ENCODE peak calls at places on chromosome 1, in ten cellular contexts. One of them, this sample, is unnamed.

GRCh38 chr1:9902060-9902452 is 8.0 kb downstream of the CTNNBIP1 start:
- DNase-seq in mammary epithelial cell: no peak
- DNase-seq in WERI-Rb-1: no peak
- DNase-seq in AG04450: no peak
- DNase-seq in GM13976: no peak
- DNase-seq in mesothelial cell of epicardium: no peak
- DNase-seq in activated CD8-positive, alpha-beta T cell treated with anti-CD3 and anti-CD28 coated beads for 36 hours: no peak
- DNase-seq in endothelial cell: no peak
- DNase-seq in GM12864: no peak
- DNase-seq in IMR-90: no peak
- DNase-seq in this sample: no peak

GRCh38 chr1:15344800-15345710 is 64.6 kb upstream of the EFHD2 start:
- DNase-seq in endothelial cell: no peak
- DNase-seq in WERI-Rb-1: no peak
- DNase-seq in activated CD8-positive, alpha-beta T cell treated with anti-CD3 and anti-CD28 coated beads for 36 hours: no peak
- DNase-seq in GM12864: no peak
- DNase-seq in mesothelial cell of epicardium: no peak
- DNase-seq in GM13976: no peak
- DNase-seq in IMR-90: no peak
- DNase-seq in AG04450: no peak
- DNase-seq in mammary epithelial cell: no peak
- DNase-seq in this sample: no peak

GRCh38 chr1:22831729-22832413 is 121.2 kb downstream of the EPHB2 start:
- DNase-seq in mesothelial cell of epicardium: no peak
- DNase-seq in GM12864: no peak
- DNase-seq in IMR-90: peak; percentile 93
- DNase-seq in activated CD8-positive, alpha-beta T cell treated with anti-CD3 and anti-CD28 coated beads for 36 hours: peak; percentile 26
- DNase-seq in endothelial cell: no peak
- DNase-seq in WERI-Rb-1: no peak
- DNase-seq in GM13976: no peak
- DNase-seq in mammary epithelial cell: peak; percentile 98
- DNase-seq in AG04450: peak; percentile 48
- DNase-seq in this sample: no peak

GRCh38 chr1:32728413-32729077 is 26.0 kb upstream of the SYNC start:
- DNase-seq in activated CD8-positive, alpha-beta T cell treated with anti-CD3 and anti-CD28 coated beads for 36 hours: no peak
- DNase-seq in mammary epithelial cell: no peak
- DNase-seq in endothelial cell: no peak
- DNase-seq in mesothelial cell of epicardium: no peak
- DNase-seq in GM12864: no peak
- DNase-seq in GM13976: no peak
- DNase-seq in WERI-Rb-1: no peak
- DNase-seq in AG04450: no peak
- DNase-seq in IMR-90: peak; percentile 0
- DNase-seq in this sample: no peak

GRCh38 chr1:66300280-66300973 is 233.5 kb upstream of the SGIP1 start:
- DNase-seq in mesothelial cell of epicardium: no peak
- DNase-seq in WERI-Rb-1: no peak
- DNase-seq in mammary epithelial cell: no peak
- DNase-seq in AG04450: no peak
- DNase-seq in endothelial cell: no peak
- DNase-seq in GM12864: no peak
- DNase-seq in GM13976: no peak
- DNase-seq in IMR-90: no peak
- DNase-seq in activated CD8-positive, alpha-beta T cell treated with anti-CD3 and anti-CD28 coated beads for 36 hours: no peak
- DNase-seq in this sample: no peak

GRCh38 chr1:77824694-77825355 is 45.4 kb downstream of the MIGA1 start:
- DNase-seq in mesothelial cell of epicardium: no peak
- DNase-seq in mammary epithelial cell: peak; percentile 31
- DNase-seq in AG04450: no peak
- DNase-seq in WERI-Rb-1: no peak
- DNase-seq in GM12864: no peak
- DNase-seq in IMR-90: no peak
- DNase-seq in GM13976: no peak
- DNase-seq in endothelial cell: no peak
- DNase-seq in activated CD8-positive, alpha-beta T cell treated with anti-CD3 and anti-CD28 coated beads for 36 hours: no peak
- DNase-seq in this sample: no peak

GRCh38 chr1:29431138-29431537 is 194.8 kb downstream of the PTPRU start:
- DNase-seq in mammary epithelial cell: no peak
- DNase-seq in IMR-90: no peak
- DNase-seq in GM12864: no peak
- DNase-seq in mesothelial cell of epicardium: no peak
- DNase-seq in activated CD8-positive, alpha-beta T cell treated with anti-CD3 and anti-CD28 coated beads for 36 hours: no peak
- DNase-seq in AG04450: no peak
- DNase-seq in GM13976: no peak
- DNase-seq in endothelial cell: no peak
- DNase-seq in WERI-Rb-1: no peak
- DNase-seq in this sample: no peak

GRCh38 chr1:56374026-56374974 is 205.1 kb downstream of the PLPP3 start:
- DNase-seq in mesothelial cell of epicardium: no peak
- DNase-seq in GM12864: no peak
- DNase-seq in GM13976: no peak
- DNase-seq in activated CD8-positive, alpha-beta T cell treated with anti-CD3 and anti-CD28 coated beads for 36 hours: no peak
- DNase-seq in endothelial cell: no peak
- DNase-seq in IMR-90: peak; percentile 45
- DNase-seq in AG04450: no peak
- DNase-seq in mammary epithelial cell: no peak
- DNase-seq in WERI-Rb-1: peak; percentile 34
- DNase-seq in this sample: no peak

GRCh38 chr1:78760858-78761257 is 111.2 kb downstream of the IFI44 start:
- DNase-seq in GM13976: no peak
- DNase-seq in endothelial cell: no peak
- DNase-seq in mesothelial cell of epicardium: no peak
- DNase-seq in AG04450: no peak
- DNase-seq in activated CD8-positive, alpha-beta T cell treated with anti-CD3 and anti-CD28 coated beads for 36 hours: no peak
- DNase-seq in mammary epithelial cell: no peak
- DNase-seq in WERI-Rb-1: no peak
- DNase-seq in GM12864: no peak
- DNase-seq in IMR-90: peak; percentile 36
- DNase-seq in this sample: no peak

GRCh38 chr1:162984699-162985098 is 84.5 kb upstream of the RGS4 start:
- DNase-seq in mesothelial cell of epicardium: no peak
- DNase-seq in AG04450: no peak
- DNase-seq in mammary epithelial cell: peak; percentile 23
- DNase-seq in endothelial cell: no peak
- DNase-seq in activated CD8-positive, alpha-beta T cell treated with anti-CD3 and anti-CD28 coated beads for 36 hours: no peak
- DNase-seq in WERI-Rb-1: no peak
- DNase-seq in IMR-90: peak; percentile 94
- DNase-seq in GM13976: no peak
- DNase-seq in GM12864: no peak
- DNase-seq in this sample: no peak

GRCh38 chr1:59418361-59418760 is 121.5 kb downstream of the FGGY start:
- DNase-seq in GM12864: no peak
- DNase-seq in mesothelial cell of epicardium: no peak
- DNase-seq in IMR-90: peak; percentile 55
- DNase-seq in endothelial cell: no peak
- DNase-seq in WERI-Rb-1: no peak
- DNase-seq in AG04450: peak; percentile 10
- DNase-seq in activated CD8-positive, alpha-beta T cell treated with anti-CD3 and anti-CD28 coated beads for 36 hours: no peak
- DNase-seq in mammary epithelial cell: no peak
- DNase-seq in GM13976: no peak
- DNase-seq in this sample: no peak

GRCh38 chr1:215055281-215055935 is 27.1 kb upstream of the KCNK2 start:
- DNase-seq in activated CD8-positive, alpha-beta T cell treated with anti-CD3 and anti-CD28 coated beads for 36 hours: no peak
- DNase-seq in endothelial cell: no peak
- DNase-seq in WERI-Rb-1: no peak
- DNase-seq in IMR-90: peak; percentile 16
- DNase-seq in mammary epithelial cell: no peak
- DNase-seq in AG04450: no peak
- DNase-seq in GM13976: no peak
- DNase-seq in mesothelial cell of epicardium: no peak
- DNase-seq in GM12864: no peak
- DNase-seq in this sample: no peak

GRCh38 chr1:207981976-207982375 is 71.1 kb upstream of the CD34 start:
- DNase-seq in GM12864: no peak
- DNase-seq in mammary epithelial cell: no peak
- DNase-seq in IMR-90: no peak
- DNase-seq in activated CD8-positive, alpha-beta T cell treated with anti-CD3 and anti-CD28 coated beads for 36 hours: peak; percentile 22
- DNase-seq in AG04450: no peak
- DNase-seq in GM13976: peak; percentile 46
- DNase-seq in mesothelial cell of epicardium: no peak
- DNase-seq in WERI-Rb-1: peak; percentile 75
- DNase-seq in endothelial cell: peak; percentile 56
- DNase-seq in this sample: no peak
- TF ChIP-seq CTCF in GM12864: peak; percentile 82
- TF ChIP-seq CTCF in mammary epithelial cell: peak; percentile 31
- TF ChIP-seq CTCF in IMR-90: peak; percentile 33
- TF ChIP-seq CTCF in activated CD8-positive, alpha-beta T cell treated with anti-CD3 and anti-CD28 coated beads for 36 hours: peak; percentile 25
- TF ChIP-seq CTCF in AG04450: peak; percentile 54
- TF ChIP-seq CTCF in GM13976: peak; percentile 29
- TF ChIP-seq CTCF in mesothelial cell of epicardium: peak; percentile 28
- TF ChIP-seq CTCF in WERI-Rb-1: peak; percentile 99
- TF ChIP-seq CTCF in endothelial cell: peak; percentile 78
- TF ChIP-seq CTCF in this sample: peak; percentile 60

DNA sequence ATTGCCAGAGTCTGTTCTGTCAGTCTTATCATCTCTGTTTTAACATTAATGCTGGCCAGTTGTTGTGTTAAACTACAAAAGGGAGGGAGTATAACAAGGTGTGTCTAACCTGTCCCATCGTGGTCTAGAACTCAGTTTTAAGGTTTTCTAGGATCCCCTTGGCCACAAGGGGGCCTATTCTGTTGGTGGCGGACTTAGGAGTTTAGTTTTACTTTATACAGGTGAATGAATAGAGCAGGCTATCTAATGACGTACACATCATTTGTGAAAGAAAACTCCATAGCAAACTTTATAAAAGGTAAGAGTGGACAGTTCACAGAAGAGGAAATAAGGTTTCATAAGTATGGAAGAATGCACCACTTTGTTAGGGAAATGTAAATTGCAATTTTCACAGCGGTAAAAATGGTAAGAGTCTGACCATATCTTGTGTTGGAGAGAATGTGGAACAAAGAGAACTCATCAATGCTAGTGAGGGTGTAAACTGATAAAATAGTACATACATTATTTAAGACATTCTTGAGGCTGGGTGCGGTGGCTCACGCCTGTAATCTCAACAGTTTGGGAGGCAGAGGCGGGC is 2.5 kb upstream of the ATF6 start:
- DNase-seq in endothelial cell: no peak
- DNase-seq in activated CD8-positive, alpha-beta T cell treated with anti-CD3 and anti-CD28 coated beads for 36 hours: peak; percentile 69
- DNase-seq in WERI-Rb-1: no peak
- DNase-seq in mammary epithelial cell: peak; percentile 52
- DNase-seq in AG04450: no peak
- DNase-seq in IMR-90: no peak
- DNase-seq in GM12864: no peak
- DNase-seq in mesothelial cell of epicardium: no peak
- DNase-seq in GM13976: no peak
- DNase-seq in this sample: no peak
- TF ChIP-seq CTCF in endothelial cell: peak; percentile 46
- TF ChIP-seq CTCF in activated CD8-positive, alpha-beta T cell treated with anti-CD3 and anti-CD28 coated beads for 36 hours: peak; percentile 76
- TF ChIP-seq CTCF in WERI-Rb-1: peak; percentile 55
- TF ChIP-seq CTCF in mammary epithelial cell: peak; percentile 64
- TF ChIP-seq CTCF in AG04450: peak; percentile 43
- TF ChIP-seq CTCF in IMR-90: peak; percentile 37
- TF ChIP-seq CTCF in GM12864: peak; percentile 69
- TF ChIP-seq CTCF in mesothelial cell of epicardium: no peak
- TF ChIP-seq CTCF in GM13976: peak; percentile 27
- TF ChIP-seq CTCF in this sample: peak; percentile 57

DNA sequence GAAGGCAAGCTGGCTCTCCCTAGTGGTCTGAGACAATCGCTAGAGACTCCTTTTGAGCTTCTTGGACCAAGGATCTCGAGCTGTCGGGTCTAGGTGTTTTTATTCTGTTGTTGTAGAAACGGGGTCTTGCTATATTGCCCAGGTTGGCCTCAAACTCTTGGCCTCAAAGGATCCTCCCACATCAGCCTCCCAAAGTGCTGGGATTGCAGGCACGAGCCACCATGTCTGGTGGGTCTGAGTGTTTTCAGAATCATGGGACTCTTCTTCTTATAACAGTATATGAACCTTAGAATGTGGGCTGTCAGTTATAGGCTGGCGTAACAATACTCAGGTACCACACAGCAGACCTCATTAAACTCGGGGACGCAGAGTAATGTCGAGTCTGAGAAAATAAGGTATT is 33.1 kb downstream of the DNAJC11 start:
- DNase-seq in GM13976: no peak
- DNase-seq in GM12864: no peak
- DNase-seq in AG04450: no peak
- DNase-seq in IMR-90: no peak
- DNase-seq in mesothelial cell of epicardium: no peak
- DNase-seq in activated CD8-positive, alpha-beta T cell treated with anti-CD3 and anti-CD28 coated beads for 36 hours: no peak
- DNase-seq in endothelial cell: no peak
- DNase-seq in mammary epithelial cell: no peak
- DNase-seq in WERI-Rb-1: no peak
- DNase-seq in this sample: no peak
- TF ChIP-seq CTCF in GM13976: no peak
- TF ChIP-seq CTCF in GM12864: no peak
- TF ChIP-seq CTCF in AG04450: no peak
- TF ChIP-seq CTCF in IMR-90: no peak
- TF ChIP-seq CTCF in mesothelial cell of epicardium: no peak
- TF ChIP-seq CTCF in activated CD8-positive, alpha-beta T cell treated with anti-CD3 and anti-CD28 coated beads for 36 hours: no peak
- TF ChIP-seq CTCF in endothelial cell: no peak
- TF ChIP-seq CTCF in mammary epithelial cell: no peak
- TF ChIP-seq CTCF in WERI-Rb-1: no peak
- TF ChIP-seq CTCF in this sample: no peak

DNA sequence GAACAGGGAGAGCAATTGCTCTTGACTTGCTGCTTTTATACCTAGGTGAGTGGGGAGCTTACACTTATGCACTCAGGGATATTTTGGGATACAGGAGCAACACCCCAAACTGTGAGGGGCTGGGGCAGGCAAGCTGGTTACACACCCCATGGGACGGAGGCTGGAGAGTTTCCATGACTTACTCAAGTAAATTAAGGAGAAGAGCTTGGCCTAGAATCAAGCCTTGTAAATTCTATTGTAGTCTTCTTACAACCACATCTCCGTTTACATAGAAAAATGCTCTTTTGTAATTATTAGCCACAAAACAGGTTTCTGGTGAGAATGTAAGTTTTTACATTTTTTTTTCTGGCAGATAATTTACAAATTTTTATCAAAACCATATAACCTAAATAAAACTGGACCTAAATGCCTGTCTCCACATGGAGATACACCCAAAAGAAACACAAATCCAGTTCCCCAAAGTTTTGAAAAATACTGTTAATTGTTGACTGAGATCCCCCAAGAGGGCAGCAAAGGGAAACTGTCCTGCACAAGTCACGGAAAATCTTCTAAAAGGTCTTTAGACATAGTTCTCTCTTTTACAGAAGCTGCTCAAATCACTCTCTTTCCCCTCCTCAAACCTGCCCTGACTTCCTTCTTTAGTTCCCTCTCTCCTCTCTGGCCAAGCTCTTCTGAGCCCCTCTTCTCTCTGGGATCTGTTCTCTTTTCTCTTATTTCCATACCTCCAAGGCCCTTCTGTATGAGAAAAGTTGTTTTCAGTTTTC is 134.0 kb downstream of the HIVEP3 start:
- DNase-seq in mammary epithelial cell: no peak
- DNase-seq in AG04450: no peak
- DNase-seq in activated CD8-positive, alpha-beta T cell treated with anti-CD3 and anti-CD28 coated beads for 36 hours: no peak
- DNase-seq in endothelial cell: no peak
- DNase-seq in GM12864: no peak
- DNase-seq in WERI-Rb-1: no peak
- DNase-seq in IMR-90: no peak
- DNase-seq in GM13976: peak; percentile 1
- DNase-seq in mesothelial cell of epicardium: no peak
- DNase-seq in this sample: no peak
- TF ChIP-seq CTCF in mammary epithelial cell: no peak
- TF ChIP-seq CTCF in AG04450: no peak
- TF ChIP-seq CTCF in activated CD8-positive, alpha-beta T cell treated with anti-CD3 and anti-CD28 coated beads for 36 hours: no peak
- TF ChIP-seq CTCF in endothelial cell: no peak
- TF ChIP-seq CTCF in GM12864: no peak
- TF ChIP-seq CTCF in WERI-Rb-1: no peak
- TF ChIP-seq CTCF in IMR-90: no peak
- TF ChIP-seq CTCF in GM13976: no peak
- TF ChIP-seq CTCF in mesothelial cell of epicardium: no peak
- TF ChIP-seq CTCF in this sample: no peak

This sample was measured in D721Med.